ENCODE peak calls at places on chromosome 21, in eight cellular contexts. C is pancreas, S is endothelial cell, Q is T-cell, R is occipital lobe, I is NCI-H345, F is endodermal cell, M is stomach. W is an unnamed sample.

GRCh38 chr21:42454221-42454570 is 41.8 kb downstream of the RSPH1 start:
- DNase-seq in C (no peak), Q (no peak), I (no peak), M (no peak), F (no peak), S (no peak), R (no peak), W (no peak)

GRCh38 chr21:44846485-44847260 is 26.8 kb downstream of the PTTG1IP start:
- DNase-seq in S (no peak), F (no peak), I (no peak), R (peak; percentile 27), Q (peak; percentile 37), C (no peak), M (peak; percentile 60), W (peak; percentile 46)

GRCh38 chr21:33228455-33228854 is 1.3 kb upstream of the IFNAR2 start:
- DNase-seq in S (no peak), Q (no peak), F (no peak), C (no peak), M (no peak), R (no peak), I (no peak), W (no peak)

GRCh38 chr21:42230636-42231035 is 11.7 kb downstream of the ABCG1 start:
- DNase-seq in F (no peak), R (no peak), S (no peak), Q (no peak), I (no peak), M (no peak), C (no peak), W (no peak)

GRCh38 chr21:36479415-36480402 is at the start of gene CLDN14:
- DNase-seq in M (peak; percentile 65), S (no peak), F (no peak), I (no peak), R (no peak), C (no peak), Q (no peak), W (peak; percentile 79)

GRCh38 chr21:32921632-32922230 is 104.0 kb upstream of the OLIG2 start:
- DNase-seq in C (no peak), I (no peak), S (peak; percentile 48), R (no peak), F (peak; percentile 86), Q (peak; percentile 17), M (peak; percentile 37), W (no peak)

GRCh38 chr21:17783816-17784598 is 35.1 kb downstream of the C21orf91 start:
- DNase-seq in Q (peak; percentile 26), R (no peak), I (no peak), C (no peak), S (no peak), M (no peak), F (no peak), W (no peak)

GRCh38 chr21:33047231-33047630 is 21.5 kb downstream of the OLIG2 start:
- DNase-seq in Q (no peak), M (no peak), C (no peak), I (no peak), F (no peak), S (no peak), R (no peak), W (peak; percentile 26)

GRCh38 chr21:35284199-35284598 is 235.1 kb upstream of the RUNX1 start:
- DNase-seq in M (no peak), I (no peak), C (no peak), S (no peak), F (no peak), R (no peak), Q (no peak), W (no peak)